ENCODE peak calls at places on chromosomes 12 and 14, in nine cellular contexts. One of them, this sample, is unnamed.

GRCh38 chr12:40957417-40957816 is 230.7 kb upstream of the PDZRN4 start:
- DNase-seq in lung: no peak
- DNase-seq in hepatocyte: no peak
- DNase-seq in PC-3: no peak
- DNase-seq in lower leg skin: no peak
- DNase-seq in uterus: no peak
- DNase-seq in HCT116: no peak
- DNase-seq in GM12865: no peak
- DNase-seq in cardiac fibroblast: no peak
- DNase-seq in this sample: no peak

GRCh38 chr12:92539966-92540791 is 162.6 kb upstream of the PLEKHG7 start:
- DNase-seq in lower leg skin: no peak
- DNase-seq in uterus: no peak
- DNase-seq in lung: no peak
- DNase-seq in hepatocyte: no peak
- DNase-seq in PC-3: no peak
- DNase-seq in cardiac fibroblast: no peak
- DNase-seq in GM12865: peak; percentile 79
- DNase-seq in HCT116: no peak
- DNase-seq in this sample: no peak

GRCh38 chr12:103314786-103315185 is 181.0 kb downstream of the C12orf42 start:
- DNase-seq in lower leg skin: no peak
- DNase-seq in PC-3: no peak
- DNase-seq in GM12865: no peak
- DNase-seq in uterus: no peak
- DNase-seq in HCT116: no peak
- DNase-seq in cardiac fibroblast: no peak
- DNase-seq in hepatocyte: no peak
- DNase-seq in lung: no peak
- DNase-seq in this sample: no peak

GRCh38 chr12:68119724-68120211 is 39.8 kb downstream of the IFNG start:
- DNase-seq in PC-3: peak; percentile 9
- DNase-seq in GM12865: peak; percentile 87
- DNase-seq in HCT116: no peak
- DNase-seq in hepatocyte: no peak
- DNase-seq in lower leg skin: no peak
- DNase-seq in cardiac fibroblast: no peak
- DNase-seq in lung: no peak
- DNase-seq in uterus: no peak
- DNase-seq in this sample: no peak

GRCh38 chr12:65607271-65607880 is 216.9 kb upstream of the HMGA2 start:
- DNase-seq in lower leg skin: no peak
- DNase-seq in lung: no peak
- DNase-seq in GM12865: no peak
- DNase-seq in HCT116: no peak
- DNase-seq in uterus: no peak
- DNase-seq in PC-3: peak; percentile 92
- DNase-seq in cardiac fibroblast: no peak
- DNase-seq in hepatocyte: peak; percentile 28
- DNase-seq in this sample: peak; percentile 66

GRCh38 chr12:118034429-118035193 is 18.1 kb downstream of the RFC5 start:
- DNase-seq in hepatocyte: peak; percentile 62
- DNase-seq in lung: no peak
- DNase-seq in PC-3: peak; percentile 75
- DNase-seq in HCT116: no peak
- DNase-seq in cardiac fibroblast: peak; percentile 59
- DNase-seq in lower leg skin: no peak
- DNase-seq in uterus: no peak
- DNase-seq in GM12865: no peak
- DNase-seq in this sample: peak; percentile 80

GRCh38 chr12:22228022-22228875 is 106.3 kb downstream of the ST8SIA1 start:
- DNase-seq in cardiac fibroblast: no peak
- DNase-seq in lung: no peak
- DNase-seq in hepatocyte: no peak
- DNase-seq in uterus: no peak
- DNase-seq in PC-3: no peak
- DNase-seq in lower leg skin: no peak
- DNase-seq in GM12865: no peak
- DNase-seq in HCT116: no peak
- DNase-seq in this sample: peak; percentile 55

GRCh38 chr12:69239922-69240624 is 704 bp downstream of the CPSF6 start:
- DNase-seq in lower leg skin: peak; percentile 25
- DNase-seq in hepatocyte: peak; percentile 71
- DNase-seq in PC-3: peak; percentile 29
- DNase-seq in HCT116: no peak
- DNase-seq in GM12865: peak; percentile 58
- DNase-seq in lung: peak; percentile 46
- DNase-seq in cardiac fibroblast: peak; percentile 31
- DNase-seq in uterus: peak; percentile 25
- DNase-seq in this sample: peak; percentile 34

GRCh38 chr12:100348657-100349454 is 8.0 kb upstream of the SLC17A8 start:
- DNase-seq in cardiac fibroblast: peak; percentile 57
- DNase-seq in hepatocyte: peak; percentile 35
- DNase-seq in GM12865: peak; percentile 6
- DNase-seq in uterus: no peak
- DNase-seq in lower leg skin: no peak
- DNase-seq in HCT116: peak; percentile 33
- DNase-seq in PC-3: peak; percentile 66
- DNase-seq in lung: no peak
- DNase-seq in this sample: peak; percentile 25

GRCh38 chr12:55068416-55069010 is 48.7 kb downstream of the NEUROD4 start:
- DNase-seq in GM12865: peak; percentile 56
- DNase-seq in uterus: no peak
- DNase-seq in cardiac fibroblast: peak; percentile 70
- DNase-seq in PC-3: peak; percentile 76
- DNase-seq in hepatocyte: peak; percentile 73
- DNase-seq in lung: peak; percentile 32
- DNase-seq in HCT116: peak; percentile 51
- DNase-seq in lower leg skin: no peak
- DNase-seq in this sample: peak; percentile 56

GRCh38 chr12:93043877-93044209 is 114.7 kb upstream of the EEA1 start:
- DNase-seq in hepatocyte: no peak
- DNase-seq in lung: no peak
- DNase-seq in HCT116: no peak
- DNase-seq in PC-3: no peak
- DNase-seq in GM12865: no peak
- DNase-seq in lower leg skin: no peak
- DNase-seq in cardiac fibroblast: no peak
- DNase-seq in uterus: no peak
- DNase-seq in this sample: no peak

GRCh38 chr12:1083888-1084262 is 92.9 kb downstream of the ERC1 start:
- DNase-seq in HCT116: no peak
- DNase-seq in hepatocyte: peak; percentile 70
- DNase-seq in cardiac fibroblast: peak; percentile 80
- DNase-seq in lung: no peak
- DNase-seq in uterus: peak; percentile 38
- DNase-seq in GM12865: peak; percentile 21
- DNase-seq in PC-3: peak; percentile 27
- DNase-seq in lower leg skin: no peak
- DNase-seq in this sample: peak; percentile 52

GRCh38 chr14:69775012-69775411 is 8.1 kb downstream of the SRSF5 start:
- DNase-seq in lower leg skin: no peak
- DNase-seq in PC-3: no peak
- DNase-seq in HCT116: no peak
- DNase-seq in cardiac fibroblast: no peak
- DNase-seq in uterus: no peak
- DNase-seq in GM12865: no peak
- DNase-seq in lung: no peak
- DNase-seq in hepatocyte: no peak
- DNase-seq in this sample: no peak

GRCh38 chr14:80212025-80212402 is 710 bp upstream of the DIO2 start:
- DNase-seq in lower leg skin: no peak
- DNase-seq in GM12865: no peak
- DNase-seq in lung: no peak
- DNase-seq in uterus: no peak
- DNase-seq in cardiac fibroblast: peak; percentile 49
- DNase-seq in hepatocyte: peak; percentile 49
- DNase-seq in HCT116: no peak
- DNase-seq in PC-3: no peak
- DNase-seq in this sample: peak; percentile 60

GRCh38 chr12:130666645-130667044 is 49.5 kb downstream of the RIMBP2 start:
- DNase-seq in cardiac fibroblast: no peak
- DNase-seq in hepatocyte: no peak
- DNase-seq in GM12865: no peak
- DNase-seq in HCT116: no peak
- DNase-seq in lung: no peak
- DNase-seq in PC-3: no peak
- DNase-seq in lower leg skin: no peak
- DNase-seq in uterus: no peak
- DNase-seq in this sample: no peak

GRCh38 chr12:29742646-29743045 is 41.1 kb downstream of the TMTC1 start:
- DNase-seq in hepatocyte: no peak
- DNase-seq in HCT116: no peak
- DNase-seq in cardiac fibroblast: no peak
- DNase-seq in lower leg skin: no peak
- DNase-seq in lung: no peak
- DNase-seq in PC-3: no peak
- DNase-seq in GM12865: no peak
- DNase-seq in uterus: no peak
- DNase-seq in this sample: no peak

GRCh38 chr14:54465654-54466053 is 23.1 kb downstream of the GMFB start:
- DNase-seq in HCT116: no peak
- DNase-seq in PC-3: no peak
- DNase-seq in lung: no peak
- DNase-seq in lower leg skin: no peak
- DNase-seq in hepatocyte: no peak
- DNase-seq in uterus: no peak
- DNase-seq in GM12865: no peak
- DNase-seq in cardiac fibroblast: no peak
- DNase-seq in this sample: no peak

GRCh38 chr14:74648643-74649042 is 36.6 kb upstream of the LTBP2 start:
- DNase-seq in GM12865: no peak
- DNase-seq in HCT116: no peak
- DNase-seq in uterus: no peak
- DNase-seq in PC-3: no peak
- DNase-seq in hepatocyte: no peak
- DNase-seq in cardiac fibroblast: no peak
- DNase-seq in lung: no peak
- DNase-seq in lower leg skin: no peak
- DNase-seq in this sample: no peak

DNA sequence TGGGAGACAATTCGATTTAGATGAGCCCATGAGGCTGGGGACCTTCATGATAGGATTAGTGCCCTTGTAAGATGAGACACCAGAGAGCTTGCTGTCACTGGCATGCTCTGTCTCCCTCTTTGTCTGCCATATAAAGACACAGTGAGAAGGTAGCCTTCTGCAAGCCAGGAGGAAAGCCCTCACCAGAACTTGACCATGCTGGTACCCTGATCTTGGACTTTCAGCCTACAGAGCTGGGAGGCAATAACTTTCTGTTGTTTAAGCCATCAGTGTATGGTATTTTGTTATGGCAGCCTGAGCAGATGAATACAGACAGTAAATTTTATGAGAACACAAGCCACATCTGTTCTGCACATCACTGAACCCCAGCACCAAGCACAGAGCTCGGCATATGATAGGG is 38.1 kb upstream of the RASSF3 start:
- DNase-seq in lung: no peak
- DNase-seq in hepatocyte: no peak
- DNase-seq in HCT116: no peak
- DNase-seq in GM12865: no peak
- DNase-seq in uterus: no peak
- DNase-seq in cardiac fibroblast: no peak
- DNase-seq in lower leg skin: no peak
- DNase-seq in PC-3: no peak
- DNase-seq in this sample: no peak
- TF ChIP-seq CTCF in lung: no peak
- TF ChIP-seq CTCF in hepatocyte: no peak
- TF ChIP-seq CTCF in HCT116: no peak
- TF ChIP-seq CTCF in GM12865: no peak
- TF ChIP-seq CTCF in uterus: no peak
- TF ChIP-seq CTCF in cardiac fibroblast: no peak
- TF ChIP-seq CTCF in lower leg skin: no peak
- TF ChIP-seq CTCF in PC-3: no peak
- TF ChIP-seq CTCF in this sample: no peak

GRCh38 chr14:103103461-103104388 is 9.2 kb downstream of the EXOC3L4 start:
- DNase-seq in cardiac fibroblast: peak; percentile 50
- DNase-seq in uterus: no peak
- DNase-seq in hepatocyte: no peak
- DNase-seq in PC-3: peak; percentile 69
- DNase-seq in GM12865: peak; percentile 42
- DNase-seq in lung: no peak
- DNase-seq in lower leg skin: no peak
- DNase-seq in HCT116: no peak
- DNase-seq in this sample: peak; percentile 66
- H3K4me3 ChIP-seq in cardiac fibroblast: peak overlapping the region; percentile 5
- H3K4me3 ChIP-seq in uterus: no peak overlapping the region
- H3K4me3 ChIP-seq in hepatocyte: no peak overlapping the region
- H3K4me3 ChIP-seq in PC-3: peak overlapping the region; percentile 63
- H3K4me3 ChIP-seq in GM12865: no peak overlapping the region
- H3K4me3 ChIP-seq in lung: no peak overlapping the region
- H3K4me3 ChIP-seq in lower leg skin: no peak overlapping the region
- H3K4me3 ChIP-seq in HCT116: peak overlapping the region; percentile 34
- H3K4me3 ChIP-seq in this sample: no peak overlapping the region

DNA sequence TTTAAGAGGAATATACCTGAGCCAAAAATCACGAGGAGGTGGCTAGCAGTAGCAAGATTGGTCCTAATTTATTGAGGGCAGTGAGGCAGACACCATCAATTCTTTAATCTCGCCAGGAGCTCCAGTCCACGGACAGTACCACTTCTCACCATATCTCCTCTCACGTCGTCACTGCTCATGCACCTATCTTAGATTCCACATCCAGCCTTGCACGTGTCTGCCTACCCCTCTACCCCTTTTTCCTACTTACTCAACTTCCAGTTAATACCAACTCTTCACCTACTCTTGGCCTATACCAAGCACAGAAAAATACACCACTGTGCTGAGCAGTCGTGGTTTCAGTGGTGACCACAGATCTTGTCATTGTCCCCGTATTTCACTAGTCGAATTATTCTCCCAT is 246.1 kb downstream of the DPF3 start:
- DNase-seq in HCT116: no peak
- DNase-seq in uterus: no peak
- DNase-seq in GM12865: no peak
- DNase-seq in PC-3: no peak
- DNase-seq in lung: no peak
- DNase-seq in hepatocyte: no peak
- DNase-seq in lower leg skin: no peak
- DNase-seq in cardiac fibroblast: no peak
- DNase-seq in this sample: no peak
- TF ChIP-seq CTCF in HCT116: no peak
- TF ChIP-seq CTCF in uterus: no peak
- TF ChIP-seq CTCF in GM12865: no peak
- TF ChIP-seq CTCF in PC-3: no peak
- TF ChIP-seq CTCF in lung: no peak
- TF ChIP-seq CTCF in hepatocyte: no peak
- TF ChIP-seq CTCF in lower leg skin: no peak
- TF ChIP-seq CTCF in cardiac fibroblast: no peak
- TF ChIP-seq CTCF in this sample: no peak

DNA sequence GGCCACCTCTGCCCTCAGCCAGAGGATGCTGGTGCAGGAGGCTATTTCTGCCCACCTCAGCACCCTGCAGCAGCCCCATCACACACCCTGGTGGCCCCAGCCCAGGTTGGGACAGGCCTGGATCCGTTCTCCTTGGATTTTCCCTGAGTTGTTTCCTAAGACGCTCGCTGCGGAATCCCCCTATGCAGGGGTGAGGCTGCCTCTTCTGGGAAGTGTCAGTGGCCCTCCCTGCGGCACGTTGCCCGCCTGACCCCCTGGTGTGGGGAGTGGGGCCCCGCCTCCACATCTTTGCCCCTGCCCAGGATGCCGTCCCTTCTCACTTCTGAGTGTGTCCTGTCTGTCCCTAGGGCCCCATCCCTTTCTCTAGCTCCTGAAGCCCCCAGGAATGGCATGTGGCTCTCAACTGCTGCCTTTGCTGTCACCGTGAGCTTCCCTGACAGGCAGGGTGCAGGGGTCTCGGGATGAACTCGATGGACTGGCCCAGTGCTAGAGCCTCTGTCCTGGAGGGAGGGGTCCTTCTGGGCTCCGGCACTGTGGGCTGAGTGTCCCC is 594 bp upstream of the EXOC3L4 start:
- DNase-seq in PC-3: no peak
- DNase-seq in GM12865: no peak
- DNase-seq in lower leg skin: no peak
- DNase-seq in cardiac fibroblast: no peak
- DNase-seq in lung: no peak
- DNase-seq in uterus: no peak
- DNase-seq in HCT116: no peak
- DNase-seq in hepatocyte: no peak
- DNase-seq in this sample: no peak
- H3K4me3 ChIP-seq in PC-3: no peak overlapping the region
- H3K4me3 ChIP-seq in GM12865: no peak overlapping the region
- H3K4me3 ChIP-seq in lower leg skin: no peak overlapping the region
- H3K4me3 ChIP-seq in cardiac fibroblast: no peak overlapping the region
- H3K4me3 ChIP-seq in lung: no peak overlapping the region
- H3K4me3 ChIP-seq in uterus: no peak overlapping the region
- H3K4me3 ChIP-seq in HCT116: no peak overlapping the region
- H3K4me3 ChIP-seq in hepatocyte: no peak overlapping the region
- H3K4me3 ChIP-seq in this sample: no peak overlapping the region